ENCODE peak calls at places on chromosomes 12 and 14, in nine cellular contexts. K, F, L, X, P, A, Z, T and O are unnamed samples.

GRCh38 chr12:57128519-57129247 is 400 bp downstream of the LRP1 start:
- DNase-seq in K (no peak), F (no peak), L (no peak), X (no peak), P (no peak), A (no peak), Z (no peak), T (no peak), O (no peak)

GRCh38 chr12:75662501-75663159 is 151.2 kb upstream of the KRR1 start:
- DNase-seq in K (no peak), F (no peak), L (no peak), X (no peak), P (no peak), A (no peak), Z (no peak), T (no peak), O (no peak)

GRCh38 chr12:14952295-14952995 is 9.0 kb downstream of the ARHGDIB start:
- DNase-seq in K (peak; percentile 84), F (no peak), L (no peak), X (no peak), P (peak; percentile 59), A (no peak), Z (peak; percentile 87), T (peak; percentile 76), O (no peak)

GRCh38 chr14:21048638-21049037 is 6.5 kb downstream of the RNASE7 start:
- DNase-seq in K (no peak), F (no peak), L (no peak), X (no peak), P (no peak), A (no peak), Z (no peak), T (no peak), O (no peak)

GRCh38 chr12:19810213-19810612 is 370.9 kb downstream of the AEBP2 start:
- DNase-seq in K (no peak), F (no peak), L (no peak), X (no peak), P (no peak), A (no peak), Z (no peak), T (no peak), O (no peak)

GRCh38 chr12:47725091-47725772 is at the start of gene ENDOU:
- DNase-seq in K (no peak), F (no peak), L (no peak), X (no peak), P (no peak), A (no peak), Z (no peak), T (no peak), O (no peak)

GRCh38 chr12:50017653-50018052 is 7.6 kb downstream of the RACGAP1 start:
- DNase-seq in K (no peak), F (no peak), L (no peak), X (no peak), P (no peak), A (no peak), Z (no peak), T (no peak), O (no peak)

GRCh38 chr14:103391048-103391447 is 5.8 kb downstream of the MARK3 start:
- DNase-seq in K (peak; percentile 89), F (peak; percentile 48), L (no peak), X (peak; percentile 14), P (peak; percentile 63), A (no peak), Z (peak; percentile 51), T (peak; percentile 36), O (no peak)

GRCh38 chr14:58638231-58639205 is 756 bp downstream of the DACT1 start:
- DNase-seq in K (peak; percentile 47), F (no peak), L (no peak), X (no peak), P (peak; percentile 4), A (peak; percentile 15), Z (peak; percentile 65), T (no peak), O (no peak)

GRCh38 chr12:63440063-63440462 is 228.2 kb downstream of the DPY19L2 start:
- DNase-seq in K (no peak), F (no peak), L (no peak), X (no peak), P (no peak), A (no peak), Z (no peak), T (no peak), O (no peak)

GRCh38 chr14:69487771-69488170 is 3.2 kb downstream of the PLEKHD1 start:
- DNase-seq in K (no peak), F (no peak), L (no peak), X (no peak), P (no peak), A (no peak), Z (no peak), T (no peak), O (no peak)